ENCODE peak calls at places on chromosomes 5 and 9, in four cellular contexts. B is B cell, E is BE2C, N is dorsolateral prefrontal cortex. J is an unnamed sample.
A peak's percentile ranks its signal among the peaks of the same experiment; 100 is the strongest.

GRCh38 chr9:133706651-133707050 is 31.5 kb downstream of the SARDH start:
- DNase-seq in E (peak; percentile 7), N (no peak), B (no peak), J (no peak)

GRCh38 chr9:108282872-108283271 is 572.9 kb downstream of the ACTL7B start:
- DNase-seq in E (no peak), N (no peak), B (no peak), J (no peak)

GRCh38 chr5:9644630-9645029 is 14.5 kb upstream of the TAS2R1 start:
- DNase-seq in N (no peak), E (no peak), B (no peak), J (no peak)

GRCh38 chr9:99713838-99714306 is 107.8 kb upstream of the NR4A3 start:
- DNase-seq in E (no peak), B (no peak), N (no peak), J (no peak)

GRCh38 chr9:93517331-93517730 is 59.1 kb upstream of the PHF2 start:
- DNase-seq in B (no peak), E (no peak), N (no peak), J (no peak)

GRCh38 chr5:141958773-141959172 is 771 bp upstream of the PCDH12 start:
- DNase-seq in E (no peak), N (no peak), B (no peak), J (no peak)

GRCh38 chr9:138063785-138064184 is 186.2 kb downstream of the CACNA1B start:
- DNase-seq in E (no peak), N (no peak), B (no peak), J (no peak)

GRCh38 chr9:122347348-122348287 is 23.2 kb upstream of the PTGS1 start:
- DNase-seq in N (no peak), B (no peak), E (no peak), J (no peak)

GRCh38 chr5:1212271-1212670 is 10.9 kb downstream of the SLC6A19 start:
- DNase-seq in N (no peak), E (no peak), B (no peak), J (no peak)

GRCh38 chr9:36407122-36407723 is 7.2 kb upstream of the RNF38 start:
- DNase-seq in N (peak; percentile 63), E (peak; percentile 55), B (peak; percentile 47), J (peak; percentile 59)

GRCh38 chr9:120579139-120579749 is 723 bp downstream of the CDK5RAP2 start:
- DNase-seq in N (no peak), B (peak; percentile 20), E (no peak), J (no peak)

GRCh38 chr9:131678499-131679111 is 61.3 kb downstream of the RAPGEF1 start:
- DNase-seq in E (no peak), B (peak; percentile 64), N (no peak), J (peak; percentile 23)

GRCh38 chr9:84481819-84482218 is 141.3 kb upstream of the SLC28A3 start:
- DNase-seq in N (no peak), E (no peak), B (no peak), J (no peak)

GRCh38 chr5:35938518-35939227 is at the start of gene CAPSL:
- DNase-seq in N (no peak), E (no peak), B (no peak), J (peak; percentile 22)

GRCh38 chr9:30584559-30584958 is 1799.9 kb upstream of the ACO1 start:
- DNase-seq in N (no peak), B (no peak), E (no peak), J (no peak)

GRCh38 chr9:134267305-134268265 is 58.7 kb upstream of the RXRA start:
- DNase-seq in B (no peak), N (no peak), E (no peak), J (no peak)

GRCh38 chr5:74067748-74068541 is 441.9 kb downstream of the ARHGEF28 start:
- DNase-seq in N (no peak), E (no peak), B (no peak), J (no peak)

GRCh38 chr5:51518607-51519006 is 135.4 kb downstream of the ISL1 start:
- DNase-seq in E (peak; percentile 20), N (no peak), B (no peak), J (no peak)

GRCh38 chr5:161975350-161975749 is 92.2 kb upstream of the GABRG2 start:
- DNase-seq in B (no peak), E (no peak), N (no peak), J (no peak)

GRCh38 chr5:168578506-168579205 is 512 bp downstream of the PANK3 start:
- DNase-seq in E (peak; percentile 75), N (no peak), B (no peak), J (peak; percentile 75)

J was measured in caudate nucleus.